ENCODE peak calls at places on chromosomes 4 and X, in ten cellular contexts. One of them, this sample, is unnamed.

GRCh38 chr4:152805071-152805650 is 25.4 kb downstream of the ARFIP1 start:
- DNase-seq in SK-N-SH: no peak
- DNase-seq in CD4-positive, alpha-beta memory T cell: no peak
- DNase-seq in mesenchymal stem cell: no peak
- DNase-seq in dorsolateral prefrontal cortex: no peak
- DNase-seq in right atrium auricular region: no peak
- DNase-seq in AG04450: no peak
- DNase-seq in heart right ventricle: no peak
- DNase-seq in brain microvascular endothelial cell: no peak
- DNase-seq in tibial artery: no peak
- DNase-seq in this sample: no peak

GRCh38 chrX:153602621-153603020 is 3.7 kb upstream of the CCNQ start:
- DNase-seq in SK-N-SH: no peak
- DNase-seq in CD4-positive, alpha-beta memory T cell: no peak
- DNase-seq in mesenchymal stem cell: no peak
- DNase-seq in dorsolateral prefrontal cortex: no peak
- DNase-seq in right atrium auricular region: no peak
- DNase-seq in AG04450: no peak
- DNase-seq in heart right ventricle: no peak
- DNase-seq in brain microvascular endothelial cell: no peak
- DNase-seq in tibial artery: no peak
- DNase-seq in this sample: no peak

GRCh38 chrX:49754238-49754857 is 58.6 kb upstream of the PAGE1 start:
- DNase-seq in SK-N-SH: peak
- DNase-seq in CD4-positive, alpha-beta memory T cell: peak
- DNase-seq in mesenchymal stem cell: peak
- DNase-seq in dorsolateral prefrontal cortex: no peak
- DNase-seq in right atrium auricular region: no peak
- DNase-seq in AG04450: peak
- DNase-seq in heart right ventricle: peak
- DNase-seq in brain microvascular endothelial cell: peak
- DNase-seq in tibial artery: no peak
- DNase-seq in this sample: peak

GRCh38 chr4:156521631-156522030 is 450.0 kb downstream of the PDGFC start:
- DNase-seq in SK-N-SH: no peak
- DNase-seq in CD4-positive, alpha-beta memory T cell: no peak
- DNase-seq in mesenchymal stem cell: no peak
- DNase-seq in dorsolateral prefrontal cortex: no peak
- DNase-seq in right atrium auricular region: no peak
- DNase-seq in AG04450: no peak
- DNase-seq in heart right ventricle: no peak
- DNase-seq in brain microvascular endothelial cell: no peak
- DNase-seq in tibial artery: no peak
- DNase-seq in this sample: no peak

GRCh38 chr4:15893967-15894366 is 44.6 kb downstream of the FGFBP1 start:
- DNase-seq in SK-N-SH: no peak
- DNase-seq in CD4-positive, alpha-beta memory T cell: no peak
- DNase-seq in mesenchymal stem cell: peak
- DNase-seq in dorsolateral prefrontal cortex: no peak
- DNase-seq in right atrium auricular region: no peak
- DNase-seq in AG04450: peak
- DNase-seq in heart right ventricle: no peak
- DNase-seq in brain microvascular endothelial cell: peak
- DNase-seq in tibial artery: no peak
- DNase-seq in this sample: no peak

GRCh38 chrX:56788717-56789122 is 59.7 kb downstream of the NBDY start:
- DNase-seq in SK-N-SH: no peak
- DNase-seq in CD4-positive, alpha-beta memory T cell: peak
- DNase-seq in mesenchymal stem cell: no peak
- DNase-seq in dorsolateral prefrontal cortex: peak
- DNase-seq in right atrium auricular region: no peak
- DNase-seq in AG04450: no peak
- DNase-seq in heart right ventricle: no peak
- DNase-seq in brain microvascular endothelial cell: no peak
- DNase-seq in tibial artery: no peak
- DNase-seq in this sample: no peak

GRCh38 chr4:82842593-82842992 is 44.0 kb upstream of the SCD5 start:
- DNase-seq in SK-N-SH: peak
- DNase-seq in CD4-positive, alpha-beta memory T cell: no peak
- DNase-seq in mesenchymal stem cell: peak
- DNase-seq in dorsolateral prefrontal cortex: no peak
- DNase-seq in right atrium auricular region: no peak
- DNase-seq in AG04450: no peak
- DNase-seq in heart right ventricle: no peak
- DNase-seq in brain microvascular endothelial cell: peak
- DNase-seq in tibial artery: no peak
- DNase-seq in this sample: no peak

GRCh38 chrX:16807976-16808542 is 21.8 kb downstream of the TXLNG start:
- DNase-seq in SK-N-SH: no peak
- DNase-seq in CD4-positive, alpha-beta memory T cell: no peak
- DNase-seq in mesenchymal stem cell: peak
- DNase-seq in dorsolateral prefrontal cortex: no peak
- DNase-seq in right atrium auricular region: no peak
- DNase-seq in AG04450: peak
- DNase-seq in heart right ventricle: no peak
- DNase-seq in brain microvascular endothelial cell: peak
- DNase-seq in tibial artery: no peak
- DNase-seq in this sample: no peak

GRCh38 chr4:2059034-2059725 is at the start of gene NAT8L:
- DNase-seq in SK-N-SH: peak
- DNase-seq in CD4-positive, alpha-beta memory T cell: no peak
- DNase-seq in mesenchymal stem cell: no peak
- DNase-seq in dorsolateral prefrontal cortex: peak
- DNase-seq in right atrium auricular region: no peak
- DNase-seq in AG04450: no peak
- DNase-seq in heart right ventricle: peak
- DNase-seq in brain microvascular endothelial cell: no peak
- DNase-seq in tibial artery: no peak
- DNase-seq in this sample: peak
- H3K4me3 ChIP-seq in SK-N-SH: peak
- H3K4me3 ChIP-seq in CD4-positive, alpha-beta memory T cell: no peak
- H3K4me3 ChIP-seq in mesenchymal stem cell: no peak
- H3K4me3 ChIP-seq in dorsolateral prefrontal cortex: peak
- H3K4me3 ChIP-seq in right atrium auricular region: peak
- H3K4me3 ChIP-seq in AG04450: peak
- H3K4me3 ChIP-seq in heart right ventricle: peak
- H3K4me3 ChIP-seq in brain microvascular endothelial cell: peak
- H3K4me3 ChIP-seq in tibial artery: peak
- H3K4me3 ChIP-seq in this sample: peak

GRCh38 chr4:159369256-159369655 is 266.4 kb downstream of the RAPGEF2 start:
- DNase-seq in SK-N-SH: no peak
- DNase-seq in CD4-positive, alpha-beta memory T cell: no peak
- DNase-seq in mesenchymal stem cell: no peak
- DNase-seq in dorsolateral prefrontal cortex: no peak
- DNase-seq in right atrium auricular region: no peak
- DNase-seq in AG04450: no peak
- DNase-seq in heart right ventricle: no peak
- DNase-seq in brain microvascular endothelial cell: no peak
- DNase-seq in tibial artery: no peak
- DNase-seq in this sample: no peak

GRCh38 chr4:159366966-159367365 is 264.1 kb downstream of the RAPGEF2 start:
- DNase-seq in SK-N-SH: no peak
- DNase-seq in CD4-positive, alpha-beta memory T cell: no peak
- DNase-seq in mesenchymal stem cell: no peak
- DNase-seq in dorsolateral prefrontal cortex: peak
- DNase-seq in right atrium auricular region: no peak
- DNase-seq in AG04450: no peak
- DNase-seq in heart right ventricle: no peak
- DNase-seq in brain microvascular endothelial cell: no peak
- DNase-seq in tibial artery: no peak
- DNase-seq in this sample: no peak

GRCh38 chr4:159368320-159368719 is 265.4 kb downstream of the RAPGEF2 start:
- DNase-seq in SK-N-SH: no peak
- DNase-seq in CD4-positive, alpha-beta memory T cell: no peak
- DNase-seq in mesenchymal stem cell: no peak
- DNase-seq in dorsolateral prefrontal cortex: no peak
- DNase-seq in right atrium auricular region: no peak
- DNase-seq in AG04450: no peak
- DNase-seq in heart right ventricle: no peak
- DNase-seq in brain microvascular endothelial cell: no peak
- DNase-seq in tibial artery: no peak
- DNase-seq in this sample: no peak

GRCh38 chr4:159370316-159370715 is 267.4 kb downstream of the RAPGEF2 start:
- DNase-seq in SK-N-SH: no peak
- DNase-seq in CD4-positive, alpha-beta memory T cell: no peak
- DNase-seq in mesenchymal stem cell: no peak
- DNase-seq in dorsolateral prefrontal cortex: no peak
- DNase-seq in right atrium auricular region: no peak
- DNase-seq in AG04450: no peak
- DNase-seq in heart right ventricle: no peak
- DNase-seq in brain microvascular endothelial cell: no peak
- DNase-seq in tibial artery: no peak
- DNase-seq in this sample: no peak

DNA sequence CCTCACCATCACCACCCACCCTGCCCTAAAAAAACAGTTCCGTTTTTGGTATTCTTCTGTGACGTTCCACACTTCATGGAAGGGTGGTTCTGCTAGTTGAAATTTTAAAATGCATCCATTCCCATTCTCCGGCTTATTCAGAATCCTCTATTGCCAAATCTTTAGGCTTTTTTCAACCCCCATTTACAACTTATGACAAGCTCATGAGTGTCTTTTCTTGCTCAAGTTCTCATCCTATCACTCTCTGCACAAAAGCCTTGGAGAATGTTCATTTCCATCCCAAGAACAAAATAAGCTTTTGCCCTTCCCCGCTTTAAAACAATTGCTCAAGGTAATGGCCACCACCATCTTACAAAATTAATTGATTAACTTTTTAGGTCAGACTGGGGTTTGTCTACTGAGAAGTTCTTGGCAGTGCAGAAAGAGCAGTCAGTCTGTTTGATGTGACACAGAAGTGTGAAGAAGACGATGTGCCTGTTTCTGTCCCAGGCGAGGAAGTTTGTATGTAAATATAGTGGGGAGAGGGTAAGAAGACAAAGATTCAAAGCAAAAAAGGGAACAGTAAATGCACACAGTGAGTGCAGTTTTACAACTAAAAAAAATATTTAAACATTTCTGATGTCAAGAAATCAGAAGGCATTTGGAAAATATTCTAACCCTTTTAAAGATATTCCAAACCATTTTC is 264.7 kb downstream of the RAPGEF2 start:
- DNase-seq in SK-N-SH: no peak
- DNase-seq in CD4-positive, alpha-beta memory T cell: no peak
- DNase-seq in mesenchymal stem cell: no peak
- DNase-seq in dorsolateral prefrontal cortex: no peak
- DNase-seq in right atrium auricular region: no peak
- DNase-seq in AG04450: no peak
- DNase-seq in heart right ventricle: no peak
- DNase-seq in brain microvascular endothelial cell: no peak
- DNase-seq in tibial artery: no peak
- DNase-seq in this sample: no peak
- H3K27ac ChIP-seq in SK-N-SH: no peak
- H3K27ac ChIP-seq in CD4-positive, alpha-beta memory T cell: no peak
- H3K27ac ChIP-seq in mesenchymal stem cell: no peak
- H3K27ac ChIP-seq in dorsolateral prefrontal cortex: peak
- H3K27ac ChIP-seq in right atrium auricular region: peak
- H3K27ac ChIP-seq in AG04450: no peak
- H3K27ac ChIP-seq in heart right ventricle: no peak
- H3K27ac ChIP-seq in brain microvascular endothelial cell: no peak
- H3K27ac ChIP-seq in tibial artery: no peak
- H3K27ac ChIP-seq in this sample: no peak

DNA sequence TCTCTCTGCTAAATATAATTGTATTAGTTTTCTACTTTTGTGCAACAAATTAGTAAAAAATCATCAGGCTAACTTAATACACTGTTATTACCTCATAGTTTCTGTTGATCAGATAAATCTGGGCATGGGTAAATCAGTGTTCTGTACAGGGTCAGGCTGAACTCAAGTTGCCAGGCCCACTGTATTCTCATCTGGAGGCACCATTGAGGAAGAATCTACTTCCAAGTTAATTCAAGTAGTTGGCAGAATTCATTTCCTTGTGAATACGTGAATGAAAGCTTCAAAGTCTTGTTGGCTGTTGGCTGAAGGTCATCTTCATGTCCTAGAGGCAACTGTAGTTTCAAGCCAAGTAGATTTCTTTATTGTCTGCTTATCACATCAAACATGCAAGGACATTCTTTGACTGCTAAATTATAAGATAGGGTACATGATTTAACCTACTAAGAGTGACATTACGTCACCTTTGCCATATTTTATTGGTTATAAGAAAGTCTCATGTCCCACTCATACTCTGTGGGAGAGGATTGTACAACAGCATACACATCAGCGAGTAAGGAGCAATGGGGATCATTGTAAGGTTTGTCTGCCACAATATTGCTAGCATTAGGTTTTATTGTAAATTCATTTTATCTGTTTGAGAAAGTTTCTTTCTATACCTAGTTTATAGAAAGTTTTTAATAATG is 1219.0 kb downstream of the ARAP2 start:
- DNase-seq in SK-N-SH: no peak
- DNase-seq in CD4-positive, alpha-beta memory T cell: no peak
- DNase-seq in mesenchymal stem cell: no peak
- DNase-seq in dorsolateral prefrontal cortex: no peak
- DNase-seq in right atrium auricular region: no peak
- DNase-seq in AG04450: no peak
- DNase-seq in heart right ventricle: no peak
- DNase-seq in brain microvascular endothelial cell: no peak
- DNase-seq in tibial artery: no peak
- DNase-seq in this sample: no peak
- H3K4me3 ChIP-seq in SK-N-SH: no peak
- H3K4me3 ChIP-seq in CD4-positive, alpha-beta memory T cell: no peak
- H3K4me3 ChIP-seq in mesenchymal stem cell: no peak
- H3K4me3 ChIP-seq in dorsolateral prefrontal cortex: no peak
- H3K4me3 ChIP-seq in right atrium auricular region: no peak
- H3K4me3 ChIP-seq in AG04450: no peak
- H3K4me3 ChIP-seq in heart right ventricle: no peak
- H3K4me3 ChIP-seq in brain microvascular endothelial cell: no peak
- H3K4me3 ChIP-seq in tibial artery: no peak
- H3K4me3 ChIP-seq in this sample: no peak

GRCh38 chr4:37478151-37478550 is 208.0 kb downstream of the RELL1 start:
- DNase-seq in SK-N-SH: no peak
- DNase-seq in CD4-positive, alpha-beta memory T cell: no peak
- DNase-seq in mesenchymal stem cell: no peak
- DNase-seq in dorsolateral prefrontal cortex: no peak
- DNase-seq in right atrium auricular region: no peak
- DNase-seq in AG04450: no peak
- DNase-seq in heart right ventricle: no peak
- DNase-seq in brain microvascular endothelial cell: no peak
- DNase-seq in tibial artery: no peak
- DNase-seq in this sample: no peak

GRCh38 chr4:37475776-37476175 is 210.4 kb downstream of the RELL1 start:
- DNase-seq in SK-N-SH: no peak
- DNase-seq in CD4-positive, alpha-beta memory T cell: no peak
- DNase-seq in mesenchymal stem cell: no peak
- DNase-seq in dorsolateral prefrontal cortex: no peak
- DNase-seq in right atrium auricular region: no peak
- DNase-seq in AG04450: no peak
- DNase-seq in heart right ventricle: no peak
- DNase-seq in brain microvascular endothelial cell: no peak
- DNase-seq in tibial artery: no peak
- DNase-seq in this sample: no peak

GRCh38 chr4:37476256-37476655 is 209.9 kb downstream of the RELL1 start:
- DNase-seq in SK-N-SH: no peak
- DNase-seq in CD4-positive, alpha-beta memory T cell: no peak
- DNase-seq in mesenchymal stem cell: no peak
- DNase-seq in dorsolateral prefrontal cortex: no peak
- DNase-seq in right atrium auricular region: no peak
- DNase-seq in AG04450: no peak
- DNase-seq in heart right ventricle: no peak
- DNase-seq in brain microvascular endothelial cell: no peak
- DNase-seq in tibial artery: no peak
- DNase-seq in this sample: no peak

GRCh38 chr4:37476691-37477090 is 209.5 kb downstream of the RELL1 start:
- DNase-seq in SK-N-SH: no peak
- DNase-seq in CD4-positive, alpha-beta memory T cell: no peak
- DNase-seq in mesenchymal stem cell: no peak
- DNase-seq in dorsolateral prefrontal cortex: no peak
- DNase-seq in right atrium auricular region: no peak
- DNase-seq in AG04450: no peak
- DNase-seq in heart right ventricle: no peak
- DNase-seq in brain microvascular endothelial cell: no peak
- DNase-seq in tibial artery: no peak
- DNase-seq in this sample: no peak

GRCh38 chr4:37477126-37477525 is 209.1 kb downstream of the RELL1 start:
- DNase-seq in SK-N-SH: no peak
- DNase-seq in CD4-positive, alpha-beta memory T cell: no peak
- DNase-seq in mesenchymal stem cell: no peak
- DNase-seq in dorsolateral prefrontal cortex: no peak
- DNase-seq in right atrium auricular region: no peak
- DNase-seq in AG04450: no peak
- DNase-seq in heart right ventricle: no peak
- DNase-seq in brain microvascular endothelial cell: no peak
- DNase-seq in tibial artery: no peak
- DNase-seq in this sample: no peak
- H3K27ac ChIP-seq in SK-N-SH: no peak
- H3K27ac ChIP-seq in CD4-positive, alpha-beta memory T cell: no peak
- H3K27ac ChIP-seq in mesenchymal stem cell: no peak
- H3K27ac ChIP-seq in dorsolateral prefrontal cortex: no peak
- H3K27ac ChIP-seq in right atrium auricular region: no peak
- H3K27ac ChIP-seq in AG04450: no peak
- H3K27ac ChIP-seq in heart right ventricle: no peak
- H3K27ac ChIP-seq in brain microvascular endothelial cell: no peak
- H3K27ac ChIP-seq in tibial artery: no peak
- H3K27ac ChIP-seq in this sample: no peak